ENCODE peak calls at places on chromosomes 6 and 20, in nine cellular contexts. One of them, this sample, is unnamed.

GRCh38 chr6:118551673-118552063 is 3.6 kb downstream of the PLN start:
- DNase-seq in tibial nerve: no peak
- DNase-seq in right atrium auricular region: no peak
- DNase-seq in CD4-positive, alpha-beta memory T cell: no peak
- DNase-seq in endodermal cell: no peak
- DNase-seq in A549: no peak
- DNase-seq in adipocyte: peak; percentile 69
- DNase-seq in left lung: no peak
- DNase-seq in lower lobe of right lung: no peak
- DNase-seq in this sample: no peak

GRCh38 chr20:17652411-17652810 is 29.6 kb downstream of the RRBP1 start:
- DNase-seq in adipocyte: no peak
- DNase-seq in endodermal cell: no peak
- DNase-seq in lower lobe of right lung: no peak
- DNase-seq in A549: no peak
- DNase-seq in tibial nerve: no peak
- DNase-seq in right atrium auricular region: no peak
- DNase-seq in CD4-positive, alpha-beta memory T cell: no peak
- DNase-seq in left lung: no peak
- DNase-seq in this sample: no peak

GRCh38 chr6:39091163-39091562 is 23.8 kb downstream of the SAYSD1 start:
- DNase-seq in tibial nerve: no peak
- DNase-seq in A549: no peak
- DNase-seq in adipocyte: no peak
- DNase-seq in endodermal cell: no peak
- DNase-seq in CD4-positive, alpha-beta memory T cell: no peak
- DNase-seq in lower lobe of right lung: no peak
- DNase-seq in right atrium auricular region: no peak
- DNase-seq in left lung: no peak
- DNase-seq in this sample: no peak

GRCh38 chr6:52407467-52407866 is 12.7 kb upstream of the EFHC1 start:
- DNase-seq in left lung: no peak
- DNase-seq in endodermal cell: no peak
- DNase-seq in tibial nerve: no peak
- DNase-seq in right atrium auricular region: no peak
- DNase-seq in CD4-positive, alpha-beta memory T cell: peak; percentile 35
- DNase-seq in A549: peak; percentile 68
- DNase-seq in adipocyte: peak; percentile 74
- DNase-seq in lower lobe of right lung: no peak
- DNase-seq in this sample: no peak

GRCh38 chr6:104887350-104887749 is 27.6 kb upstream of the HACE1 start:
- DNase-seq in endodermal cell: peak; percentile 56
- DNase-seq in lower lobe of right lung: no peak
- DNase-seq in right atrium auricular region: no peak
- DNase-seq in A549: peak; percentile 7
- DNase-seq in left lung: no peak
- DNase-seq in adipocyte: peak; percentile 16
- DNase-seq in CD4-positive, alpha-beta memory T cell: peak; percentile 9
- DNase-seq in tibial nerve: no peak
- DNase-seq in this sample: no peak

GRCh38 chr6:4693566-4693965 is 82.6 kb upstream of the CDYL start:
- DNase-seq in right atrium auricular region: no peak
- DNase-seq in endodermal cell: no peak
- DNase-seq in tibial nerve: no peak
- DNase-seq in adipocyte: no peak
- DNase-seq in CD4-positive, alpha-beta memory T cell: no peak
- DNase-seq in A549: no peak
- DNase-seq in left lung: no peak
- DNase-seq in lower lobe of right lung: no peak
- DNase-seq in this sample: no peak

GRCh38 chr6:166591961-166592520 is 5.6 kb upstream of the RAMACL start:
- DNase-seq in right atrium auricular region: no peak
- DNase-seq in A549: no peak
- DNase-seq in adipocyte: no peak
- DNase-seq in left lung: no peak
- DNase-seq in endodermal cell: peak; percentile 25
- DNase-seq in lower lobe of right lung: no peak
- DNase-seq in CD4-positive, alpha-beta memory T cell: no peak
- DNase-seq in tibial nerve: no peak
- DNase-seq in this sample: no peak

GRCh38 chr20:38201356-38201755 is 36.3 kb upstream of the TGM2 start:
- DNase-seq in lower lobe of right lung: peak; percentile 62
- DNase-seq in right atrium auricular region: peak; percentile 82
- DNase-seq in adipocyte: peak; percentile 63
- DNase-seq in CD4-positive, alpha-beta memory T cell: no peak
- DNase-seq in tibial nerve: no peak
- DNase-seq in A549: peak; percentile 61
- DNase-seq in left lung: peak; percentile 85
- DNase-seq in endodermal cell: peak; percentile 36
- DNase-seq in this sample: no peak

GRCh38 chr6:3227363-3228045 is at the start of gene TUBB2B:
- DNase-seq in adipocyte: peak; percentile 82
- DNase-seq in left lung: peak; percentile 71
- DNase-seq in CD4-positive, alpha-beta memory T cell: no peak
- DNase-seq in endodermal cell: peak; percentile 96
- DNase-seq in tibial nerve: no peak
- DNase-seq in lower lobe of right lung: no peak
- DNase-seq in right atrium auricular region: no peak
- DNase-seq in A549: no peak
- DNase-seq in this sample: no peak

GRCh38 chr20:33897313-33897912 is 86.3 kb downstream of the CHMP4B start:
- DNase-seq in left lung: no peak
- DNase-seq in adipocyte: no peak
- DNase-seq in tibial nerve: no peak
- DNase-seq in lower lobe of right lung: no peak
- DNase-seq in endodermal cell: peak; percentile 68
- DNase-seq in CD4-positive, alpha-beta memory T cell: no peak
- DNase-seq in right atrium auricular region: no peak
- DNase-seq in A549: no peak
- DNase-seq in this sample: no peak

GRCh38 chr6:53347250-53347920 is 1.4 kb downstream of the ELOVL5 start:
- DNase-seq in lower lobe of right lung: no peak
- DNase-seq in endodermal cell: no peak
- DNase-seq in CD4-positive, alpha-beta memory T cell: peak; percentile 64
- DNase-seq in adipocyte: peak; percentile 60
- DNase-seq in left lung: no peak
- DNase-seq in A549: no peak
- DNase-seq in right atrium auricular region: no peak
- DNase-seq in tibial nerve: no peak
- DNase-seq in this sample: peak; percentile 57

GRCh38 chr20:5234158-5234557 is 82.6 kb downstream of the PROKR2 start:
- DNase-seq in left lung: no peak
- DNase-seq in tibial nerve: no peak
- DNase-seq in endodermal cell: no peak
- DNase-seq in lower lobe of right lung: no peak
- DNase-seq in adipocyte: no peak
- DNase-seq in CD4-positive, alpha-beta memory T cell: no peak
- DNase-seq in A549: no peak
- DNase-seq in right atrium auricular region: no peak
- DNase-seq in this sample: no peak

GRCh38 chr20:53334861-53335260 is 258.8 kb downstream of the ZNF217 start:
- DNase-seq in adipocyte: no peak
- DNase-seq in left lung: no peak
- DNase-seq in endodermal cell: no peak
- DNase-seq in CD4-positive, alpha-beta memory T cell: no peak
- DNase-seq in right atrium auricular region: no peak
- DNase-seq in lower lobe of right lung: no peak
- DNase-seq in A549: no peak
- DNase-seq in tibial nerve: no peak
- DNase-seq in this sample: no peak

GRCh38 chr6:116511424-116512131 is at the start of gene CALHM5:
- DNase-seq in A549: peak; percentile 76
- DNase-seq in left lung: no peak
- DNase-seq in lower lobe of right lung: no peak
- DNase-seq in adipocyte: peak; percentile 95
- DNase-seq in right atrium auricular region: peak; percentile 79
- DNase-seq in CD4-positive, alpha-beta memory T cell: no peak
- DNase-seq in tibial nerve: peak; percentile 32
- DNase-seq in endodermal cell: peak; percentile 70
- DNase-seq in this sample: no peak

GRCh38 chr6:36382976-36383375 is 4.5 kb downstream of the ETV7 start:
- DNase-seq in tibial nerve: no peak
- DNase-seq in A549: no peak
- DNase-seq in CD4-positive, alpha-beta memory T cell: no peak
- DNase-seq in lower lobe of right lung: no peak
- DNase-seq in left lung: no peak
- DNase-seq in adipocyte: no peak
- DNase-seq in endodermal cell: no peak
- DNase-seq in right atrium auricular region: no peak
- DNase-seq in this sample: no peak

GRCh38 chr20:7180261-7181045 is 413.0 kb downstream of the BMP2 start:
- DNase-seq in A549: no peak
- DNase-seq in CD4-positive, alpha-beta memory T cell: no peak
- DNase-seq in adipocyte: no peak
- DNase-seq in left lung: no peak
- DNase-seq in tibial nerve: no peak
- DNase-seq in right atrium auricular region: no peak
- DNase-seq in lower lobe of right lung: no peak
- DNase-seq in endodermal cell: no peak
- DNase-seq in this sample: no peak

DNA sequence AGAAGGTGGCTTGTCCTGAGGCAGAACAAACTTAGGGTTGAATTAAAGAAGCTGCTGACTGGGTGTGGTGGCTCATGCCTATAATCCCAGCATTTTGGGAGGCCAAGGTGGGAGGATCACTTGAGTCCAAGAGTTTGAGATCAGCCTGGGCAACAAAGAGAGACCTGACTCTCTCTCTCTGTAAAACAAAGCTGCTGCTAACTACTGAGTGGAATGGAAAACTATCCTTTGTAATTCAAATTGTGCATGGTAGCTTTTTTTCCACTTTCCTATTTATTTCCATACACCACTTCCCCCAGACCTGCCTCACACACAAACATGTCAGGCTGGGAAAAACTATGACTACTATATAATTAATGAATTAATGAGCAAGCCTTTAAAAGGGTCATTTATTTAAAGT is 437.1 kb downstream of the CDC5L start:
- DNase-seq in right atrium auricular region: no peak
- DNase-seq in left lung: no peak
- DNase-seq in A549: no peak
- DNase-seq in lower lobe of right lung: no peak
- DNase-seq in adipocyte: no peak
- DNase-seq in tibial nerve: no peak
- DNase-seq in endodermal cell: no peak
- DNase-seq in CD4-positive, alpha-beta memory T cell: no peak
- DNase-seq in this sample: no peak
- H3K4me3 ChIP-seq in right atrium auricular region: no peak overlapping the region
- H3K4me3 ChIP-seq in left lung: no peak overlapping the region
- H3K4me3 ChIP-seq in A549: no peak overlapping the region
- H3K4me3 ChIP-seq in lower lobe of right lung: no peak overlapping the region
- H3K4me3 ChIP-seq in adipocyte: no peak overlapping the region
- H3K4me3 ChIP-seq in tibial nerve: no peak overlapping the region
- H3K4me3 ChIP-seq in endodermal cell: no peak overlapping the region
- H3K4me3 ChIP-seq in CD4-positive, alpha-beta memory T cell: no peak overlapping the region
- H3K4me3 ChIP-seq in this sample: no peak overlapping the region

GRCh38 chr6:164246082-164246481 is 831.6 kb downstream of the QKI start:
- DNase-seq in CD4-positive, alpha-beta memory T cell: no peak
- DNase-seq in adipocyte: no peak
- DNase-seq in endodermal cell: no peak
- DNase-seq in A549: no peak
- DNase-seq in lower lobe of right lung: no peak
- DNase-seq in left lung: no peak
- DNase-seq in tibial nerve: no peak
- DNase-seq in right atrium auricular region: no peak
- DNase-seq in this sample: no peak
- H3K9me3 ChIP-seq in CD4-positive, alpha-beta memory T cell: no peaks in the 10 kb centered on the region
- H3K9me3 ChIP-seq in adipocyte: no peaks in the 10 kb centered on the region
- H3K9me3 ChIP-seq in endodermal cell: no peaks in the 10 kb centered on the region
- H3K9me3 ChIP-seq in A549: no peaks in the 10 kb centered on the region
- H3K9me3 ChIP-seq in lower lobe of right lung: no peaks in the 10 kb centered on the region
- H3K9me3 ChIP-seq in left lung: no peaks in the 10 kb centered on the region
- H3K9me3 ChIP-seq in tibial nerve: no peaks in the 10 kb centered on the region
- H3K9me3 ChIP-seq in right atrium auricular region: no peaks in the 10 kb centered on the region
- H3K9me3 ChIP-seq in this sample: no peaks in the 10 kb centered on the region

GRCh38 chr6:149248688-149249369 is 68.7 kb upstream of the TAB2 start:
- DNase-seq in endodermal cell: no peak
- DNase-seq in right atrium auricular region: no peak
- DNase-seq in adipocyte: no peak
- DNase-seq in A549: peak; percentile 12
- DNase-seq in tibial nerve: no peak
- DNase-seq in CD4-positive, alpha-beta memory T cell: peak; percentile 46
- DNase-seq in left lung: no peak
- DNase-seq in lower lobe of right lung: no peak
- DNase-seq in this sample: no peak

GRCh38 chr6:149249370-149250357 is 67.8 kb upstream of the TAB2 start:
- DNase-seq in adipocyte: peak; percentile 7
- DNase-seq in right atrium auricular region: no peak
- DNase-seq in endodermal cell: no peak
- DNase-seq in A549: peak; percentile 11
- DNase-seq in tibial nerve: no peak
- DNase-seq in CD4-positive, alpha-beta memory T cell: no peak
- DNase-seq in left lung: no peak
- DNase-seq in lower lobe of right lung: no peak
- DNase-seq in this sample: no peak

GRCh38 chr6:149250982-149251381 is 66.5 kb upstream of the TAB2 start:
- DNase-seq in adipocyte: no peak
- DNase-seq in A549: no peak
- DNase-seq in right atrium auricular region: no peak
- DNase-seq in left lung: no peak
- DNase-seq in endodermal cell: no peak
- DNase-seq in CD4-positive, alpha-beta memory T cell: no peak
- DNase-seq in lower lobe of right lung: no peak
- DNase-seq in tibial nerve: no peak
- DNase-seq in this sample: no peak

GRCh38 chr6:149254241-149254640 is 63.3 kb upstream of the TAB2 start:
- DNase-seq in adipocyte: no peak
- DNase-seq in left lung: no peak
- DNase-seq in right atrium auricular region: no peak
- DNase-seq in CD4-positive, alpha-beta memory T cell: no peak
- DNase-seq in A549: no peak
- DNase-seq in endodermal cell: no peak
- DNase-seq in lower lobe of right lung: no peak
- DNase-seq in tibial nerve: no peak
- DNase-seq in this sample: no peak

DNA sequence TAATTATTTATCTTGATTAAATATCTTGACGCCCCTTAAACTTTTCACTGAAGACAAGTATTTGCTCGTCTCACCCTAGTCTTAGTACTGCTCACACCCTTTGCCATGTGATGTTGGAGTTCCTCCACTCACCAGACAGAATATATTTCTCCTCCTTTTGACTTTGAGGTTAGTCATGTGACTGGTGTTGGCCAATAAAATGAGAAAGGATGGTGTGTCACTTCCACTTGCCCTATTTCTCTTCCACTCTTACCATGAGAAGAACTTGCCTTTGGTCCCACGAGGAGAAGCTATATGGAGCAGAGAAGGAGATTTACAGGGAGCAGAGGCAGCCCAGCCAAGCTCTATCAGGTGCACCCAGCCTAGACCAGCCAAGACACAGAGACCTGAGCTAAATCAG is 64.9 kb upstream of the TAB2 start:
- DNase-seq in left lung: no peak
- DNase-seq in endodermal cell: no peak
- DNase-seq in adipocyte: no peak
- DNase-seq in tibial nerve: no peak
- DNase-seq in lower lobe of right lung: no peak
- DNase-seq in right atrium auricular region: no peak
- DNase-seq in A549: no peak
- DNase-seq in CD4-positive, alpha-beta memory T cell: no peak
- DNase-seq in this sample: no peak
- H3K4me1 ChIP-seq in left lung: peaks cover 19% of the 10 kb centered on the region
- H3K4me1 ChIP-seq in endodermal cell: no peaks in the 10 kb centered on the region
- H3K4me1 ChIP-seq in adipocyte: no peaks in the 10 kb centered on the region
- H3K4me1 ChIP-seq in tibial nerve: no peaks in the 10 kb centered on the region
- H3K4me1 ChIP-seq in lower lobe of right lung: no peaks in the 10 kb centered on the region
- H3K4me1 ChIP-seq in right atrium auricular region: no peaks in the 10 kb centered on the region
- H3K4me1 ChIP-seq in A549: peaks cover 10% of the 10 kb centered on the region
- H3K4me1 ChIP-seq in CD4-positive, alpha-beta memory T cell: peaks cover 18% of the 10 kb centered on the region
- H3K4me1 ChIP-seq in this sample: peaks cover 17% of the 10 kb centered on the region

GRCh38 chr6:101534386-101534785 is 140.9 kb downstream of the GRIK2 start:
- DNase-seq in A549: no peak
- DNase-seq in CD4-positive, alpha-beta memory T cell: no peak
- DNase-seq in adipocyte: peak; percentile 67
- DNase-seq in endodermal cell: no peak
- DNase-seq in lower lobe of right lung: no peak
- DNase-seq in right atrium auricular region: no peak
- DNase-seq in left lung: no peak
- DNase-seq in tibial nerve: no peak
- DNase-seq in this sample: no peak
- H3K4me3 ChIP-seq in A549: no peak overlapping the region
- H3K4me3 ChIP-seq in CD4-positive, alpha-beta memory T cell: no peak overlapping the region
- H3K4me3 ChIP-seq in adipocyte: peak overlapping the region; percentile 63
- H3K4me3 ChIP-seq in endodermal cell: no peak overlapping the region
- H3K4me3 ChIP-seq in lower lobe of right lung: no peak overlapping the region
- H3K4me3 ChIP-seq in right atrium auricular region: no peak overlapping the region
- H3K4me3 ChIP-seq in left lung: no peak overlapping the region
- H3K4me3 ChIP-seq in tibial nerve: no peak overlapping the region
- H3K4me3 ChIP-seq in this sample: no peak overlapping the region